ENCODE peak calls at places on chromosomes 12 and 14, in four cellular contexts. V is PC-3, L is neural progenitor cell, N is GM23248. A is an unnamed sample.

GRCh38 chr14:69473271-69473670 is 11.3 kb upstream of the PLEKHD1 start:
- DNase-seq in N (no peak), L (no peak), V (peak; percentile 74), A (no peak)

GRCh38 chr14:35155962-35156361 is 33.6 kb downstream of the PRORP start:
- DNase-seq in L (no peak), N (peak; percentile 40), V (peak; percentile 27), A (peak; percentile 3)

GRCh38 chr14:54669759-54670630 is 103.1 kb downstream of the SAMD4A start:
- DNase-seq in N (peak; percentile 88), L (no peak), V (peak; percentile 99), A (peak; percentile 58)

GRCh38 chr14:75224561-75224960 is 48.1 kb upstream of the TMED10 start:
- DNase-seq in L (no peak), N (peak; percentile 7), V (no peak), A (no peak)

GRCh38 chr14:68549057-68549421 is 243.8 kb downstream of the ZFP36L1 start:
- DNase-seq in V (peak; percentile 50), L (no peak), N (peak; percentile 86), A (no peak)

GRCh38 chr12:93805736-93806141 is 128.6 kb downstream of the CRADD start:
- DNase-seq in L (no peak), N (no peak), V (no peak), A (no peak)

GRCh38 chr12:752673-753400 is 458 bp downstream of the WNK1 start:
- DNase-seq in L (peak; percentile 89), N (peak; percentile 79), V (peak; percentile 36), A (peak; percentile 87)

GRCh38 chr12:25347716-25348261 is 97.1 kb upstream of the KRAS start:
- DNase-seq in N (peak; percentile 16), V (no peak), L (no peak), A (no peak)

GRCh38 chr12:111368291-111368683 is 608 bp downstream of the PHETA1 start:
- DNase-seq in N (peak; percentile 47), L (peak; percentile 31), V (no peak), A (peak; percentile 30)

GRCh38 chr14:91506226-91506625 is 3.9 kb downstream of the PPP4R3A start:
- DNase-seq in N (no peak), L (no peak), V (no peak), A (no peak)

GRCh38 chr12:22969521-22969920 is 344.6 kb downstream of the ETNK1 start:
- DNase-seq in V (no peak), L (no peak), N (no peak), A (no peak)

GRCh38 chr12:125296701-125297100 is 231.5 kb downstream of the AACS start:
- DNase-seq in N (no peak), L (peak; percentile 39), V (no peak), A (no peak)
- TF ChIP-seq EZH2phosphoT487 in N (no peak), L (no peak), V (no peak), A (no peak)

DNA sequence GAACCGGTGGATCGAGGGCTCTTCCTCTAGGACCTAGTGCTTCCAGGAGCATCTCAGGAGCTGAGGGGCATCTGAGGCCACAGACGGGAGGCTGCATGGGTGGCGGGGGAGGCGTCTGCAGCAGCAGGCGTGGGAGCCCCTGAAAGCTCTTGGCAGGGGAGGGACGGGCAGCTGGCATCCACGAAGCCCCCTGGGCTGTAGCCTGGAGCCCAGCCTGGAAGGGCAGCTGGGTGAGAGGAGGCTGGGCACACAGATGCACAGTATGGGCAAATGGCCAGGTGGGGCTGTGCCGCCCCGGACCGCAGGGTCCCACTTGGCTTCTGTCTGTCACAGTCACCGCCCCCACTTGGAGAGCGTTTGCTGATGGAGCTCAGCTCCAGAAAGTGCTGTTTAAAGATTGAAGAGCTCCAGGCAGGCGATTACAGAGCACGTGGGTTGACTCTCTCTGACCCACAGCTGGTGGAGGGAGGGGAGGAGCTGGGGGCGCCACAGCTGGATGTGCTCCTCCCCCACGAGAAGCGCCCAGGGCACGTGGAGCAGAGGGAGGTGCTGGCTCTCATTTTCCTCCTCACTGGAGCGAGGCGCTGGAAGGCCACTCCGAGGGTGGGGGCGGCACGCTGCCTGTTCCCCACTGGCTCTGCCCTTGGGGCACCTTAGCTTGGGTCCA is 155.0 kb upstream of the C14orf180 start:
- DNase-seq in L (peak; percentile 49), V (no peak), N (no peak), A (peak; percentile 54)
- TF ChIP-seq EZH2phosphoT487 in L (no peak), V (no peak), N (no peak), A (no peak)

DNA sequence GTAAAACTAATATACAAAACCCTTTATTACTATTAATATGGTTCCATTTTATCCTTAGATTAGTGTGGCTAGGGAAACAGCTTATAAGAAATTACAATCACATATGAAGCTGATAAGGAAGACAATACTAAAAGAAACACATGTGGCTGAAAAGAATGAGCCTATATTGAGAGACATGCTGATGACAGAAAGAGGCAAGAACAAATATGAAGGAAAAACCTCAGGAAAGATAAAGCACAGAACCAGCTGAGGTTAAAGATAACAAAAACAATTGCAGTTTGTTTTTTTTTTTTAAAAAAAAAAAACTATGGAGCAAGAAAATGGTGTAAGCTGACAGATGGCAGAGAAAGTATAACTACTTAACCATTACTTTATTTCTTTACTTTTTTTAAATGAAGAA is 69.2 kb upstream of the OSBPL8 start:
- DNase-seq in N (no peak), V (no peak), L (no peak), A (no peak)
- TF ChIP-seq EZH2phosphoT487 in N (no peak), V (no peak), L (no peak), A (no peak)

GRCh38 chr12:81300454-81300853 is 222.6 kb downstream of the ACSS3 start:
- DNase-seq in N (peak; percentile 1), L (peak; percentile 9), V (no peak), A (peak; percentile 7)

GRCh38 chr12:81297606-81298005 is 219.7 kb downstream of the ACSS3 start:
- DNase-seq in L (no peak), V (no peak), N (peak; percentile 23), A (no peak)

GRCh38 chr12:81294325-81295190 is 216.7 kb downstream of the ACSS3 start:
- DNase-seq in L (no peak), N (no peak), V (peak; percentile 6), A (no peak)

GRCh38 chr12:81295286-81295685 is 217.4 kb downstream of the ACSS3 start:
- DNase-seq in L (no peak), N (no peak), V (no peak), A (no peak)

DNA sequence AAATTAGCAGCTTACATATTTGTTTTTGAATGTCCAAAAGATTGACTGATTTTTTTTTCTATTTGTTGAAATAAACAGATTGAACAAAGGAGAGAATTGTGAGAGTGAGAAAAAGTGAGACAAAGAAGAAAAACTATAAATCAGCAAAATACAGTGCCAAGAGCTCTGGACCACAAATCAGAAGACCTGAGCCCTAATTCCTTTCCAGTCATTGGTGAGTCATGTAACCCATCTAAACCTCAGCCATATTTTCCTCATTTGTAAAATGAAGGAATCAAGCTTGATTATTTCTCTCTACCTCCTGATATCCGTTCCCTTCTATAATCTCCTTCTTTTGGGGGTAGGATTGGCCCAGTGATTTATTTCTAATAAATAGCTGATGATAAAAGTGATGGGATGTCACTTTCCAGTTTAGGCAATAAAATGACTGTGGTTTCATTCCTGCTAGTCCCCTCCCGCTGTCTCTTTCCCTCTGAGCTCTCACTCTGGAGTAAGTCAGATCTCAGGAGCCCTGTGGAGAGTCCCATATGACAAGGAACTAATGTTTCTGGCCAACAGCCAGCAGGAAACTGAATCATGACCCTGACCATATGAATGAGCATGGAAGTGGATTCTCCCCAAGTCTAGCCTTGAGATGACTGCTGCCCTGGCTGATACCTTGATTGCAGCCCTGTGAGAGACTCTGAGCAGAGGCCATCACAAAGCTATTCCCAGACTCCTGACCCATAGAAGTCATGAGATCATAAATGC is 218.9 kb downstream of the ACSS3 start:
- DNase-seq in V (peak; percentile 6), L (no peak), N (peak; percentile 56), A (no peak)
- TF ChIP-seq EZH2phosphoT487 in V (no peak), L (no peak), N (no peak), A (no peak)

A was measured in hepatocyte.